ENCODE peak calls at places on chromosomes 3 and 15, in five cellular contexts. One of them, this sample, is unnamed. For H3K4me1 and H3K9me3, the result is how much of the 10 kb centered on the place peaks cover.

GRCh38 chr3:64188810-64189560 is 36.3 kb downstream of the PRICKLE2 start:
- DNase-seq in naive thymus-derived CD4-positive, alpha-beta T cell: no peak
- DNase-seq in pancreas: no peak
- DNase-seq in vagina: no peak
- DNase-seq in effector memory CD4-positive, alpha-beta T cell: no peak
- DNase-seq in this sample: no peak

GRCh38 chr15:82890338-82891024 is 62.0 kb downstream of the HOMER2 start:
- DNase-seq in naive thymus-derived CD4-positive, alpha-beta T cell: no peak
- DNase-seq in vagina: no peak
- DNase-seq in effector memory CD4-positive, alpha-beta T cell: no peak
- DNase-seq in pancreas: no peak
- DNase-seq in this sample: no peak

GRCh38 chr15:60110909-60111308 is 106.8 kb downstream of the FOXB1 start:
- DNase-seq in naive thymus-derived CD4-positive, alpha-beta T cell: no peak
- DNase-seq in vagina: no peak
- DNase-seq in pancreas: no peak
- DNase-seq in effector memory CD4-positive, alpha-beta T cell: no peak
- DNase-seq in this sample: no peak

GRCh38 chr3:169659096-169659521 is 4.4 kb downstream of the MECOM start:
- DNase-seq in pancreas: peak
- DNase-seq in vagina: no peak
- DNase-seq in naive thymus-derived CD4-positive, alpha-beta T cell: no peak
- DNase-seq in effector memory CD4-positive, alpha-beta T cell: no peak
- DNase-seq in this sample: no peak

GRCh38 chr15:22978691-22979068 is 1.5 kb downstream of the CYFIP1 start:
- DNase-seq in effector memory CD4-positive, alpha-beta T cell: no peak
- DNase-seq in vagina: no peak
- DNase-seq in naive thymus-derived CD4-positive, alpha-beta T cell: no peak
- DNase-seq in pancreas: no peak
- DNase-seq in this sample: no peak

GRCh38 chr3:113912551-113913246 is 35.1 kb upstream of the ZDHHC23 start:
- DNase-seq in vagina: no peak
- DNase-seq in pancreas: no peak
- DNase-seq in naive thymus-derived CD4-positive, alpha-beta T cell: peak
- DNase-seq in effector memory CD4-positive, alpha-beta T cell: peak
- DNase-seq in this sample: peak

GRCh38 chr3:48891606-48892005 is 7.1 kb downstream of the SLC25A20 start:
- DNase-seq in vagina: no peak
- DNase-seq in effector memory CD4-positive, alpha-beta T cell: no peak
- DNase-seq in naive thymus-derived CD4-positive, alpha-beta T cell: no peak
- DNase-seq in pancreas: no peak
- DNase-seq in this sample: no peak

GRCh38 chr3:196323723-196324122 is 5.7 kb upstream of the DYNLT2B start:
- DNase-seq in effector memory CD4-positive, alpha-beta T cell: no peak
- DNase-seq in vagina: no peak
- DNase-seq in naive thymus-derived CD4-positive, alpha-beta T cell: no peak
- DNase-seq in pancreas: no peak
- DNase-seq in this sample: no peak

GRCh38 chr3:120678331-120678845 is 3.7 kb downstream of the HGD start:
- DNase-seq in vagina: no peak
- DNase-seq in naive thymus-derived CD4-positive, alpha-beta T cell: no peak
- DNase-seq in pancreas: no peak
- DNase-seq in effector memory CD4-positive, alpha-beta T cell: no peak
- DNase-seq in this sample: no peak

GRCh38 chr3:147507638-147508286 is 98.6 kb downstream of the ZIC1 start:
- DNase-seq in vagina: no peak
- DNase-seq in effector memory CD4-positive, alpha-beta T cell: no peak
- DNase-seq in naive thymus-derived CD4-positive, alpha-beta T cell: no peak
- DNase-seq in pancreas: no peak
- DNase-seq in this sample: no peak

GRCh38 chr3:125003369-125003853 is 52.4 kb downstream of the HEG1 start:
- DNase-seq in naive thymus-derived CD4-positive, alpha-beta T cell: no peak
- DNase-seq in vagina: no peak
- DNase-seq in effector memory CD4-positive, alpha-beta T cell: no peak
- DNase-seq in pancreas: no peak
- DNase-seq in this sample: no peak

GRCh38 chr3:149377408-149378111 is at the start of gene TM4SF1:
- DNase-seq in naive thymus-derived CD4-positive, alpha-beta T cell: no peak
- DNase-seq in vagina: no peak
- DNase-seq in effector memory CD4-positive, alpha-beta T cell: no peak
- DNase-seq in pancreas: no peak
- DNase-seq in this sample: no peak

GRCh38 chr15:45333550-45333949 is 44.8 kb downstream of the GATM start:
- DNase-seq in naive thymus-derived CD4-positive, alpha-beta T cell: no peak
- DNase-seq in pancreas: no peak
- DNase-seq in effector memory CD4-positive, alpha-beta T cell: no peak
- DNase-seq in vagina: no peak
- DNase-seq in this sample: no peak

GRCh38 chr15:101123222-101123910 is 128.5 kb downstream of the CHSY1 start:
- DNase-seq in pancreas: peak
- DNase-seq in vagina: no peak
- DNase-seq in effector memory CD4-positive, alpha-beta T cell: no peak
- DNase-seq in naive thymus-derived CD4-positive, alpha-beta T cell: no peak
- DNase-seq in this sample: no peak

GRCh38 chr3:55185380-55185779 is 257.5 kb upstream of the LRTM1 start:
- DNase-seq in effector memory CD4-positive, alpha-beta T cell: no peak
- DNase-seq in naive thymus-derived CD4-positive, alpha-beta T cell: no peak
- DNase-seq in vagina: no peak
- DNase-seq in pancreas: no peak
- DNase-seq in this sample: no peak

GRCh38 chr3:104582092-104582491 is 784.6 kb upstream of the ALCAM start:
- DNase-seq in effector memory CD4-positive, alpha-beta T cell: no peak
- DNase-seq in pancreas: no peak
- DNase-seq in vagina: no peak
- DNase-seq in naive thymus-derived CD4-positive, alpha-beta T cell: no peak
- DNase-seq in this sample: no peak

GRCh38 chr15:95169701-95170459 is 938.5 kb downstream of the MCTP2 start:
- DNase-seq in effector memory CD4-positive, alpha-beta T cell: no peak
- DNase-seq in vagina: no peak
- DNase-seq in naive thymus-derived CD4-positive, alpha-beta T cell: no peak
- DNase-seq in pancreas: no peak
- DNase-seq in this sample: no peak

GRCh38 chr3:185583925-185584324 is 2.2 kb upstream of the SENP2 start:
- DNase-seq in pancreas: no peak
- DNase-seq in vagina: no peak
- DNase-seq in effector memory CD4-positive, alpha-beta T cell: no peak
- DNase-seq in naive thymus-derived CD4-positive, alpha-beta T cell: no peak
- DNase-seq in this sample: no peak

GRCh38 chr3:49158108-49158709 is 7.9 kb downstream of the CCDC71 start:
- DNase-seq in effector memory CD4-positive, alpha-beta T cell: peak
- DNase-seq in vagina: no peak
- DNase-seq in pancreas: no peak
- DNase-seq in naive thymus-derived CD4-positive, alpha-beta T cell: peak
- DNase-seq in this sample: peak

GRCh38 chr3:72738752-72739520 is 109.3 kb downstream of the SHQ1 start:
- DNase-seq in naive thymus-derived CD4-positive, alpha-beta T cell: peak
- DNase-seq in pancreas: peak
- DNase-seq in effector memory CD4-positive, alpha-beta T cell: peak
- DNase-seq in vagina: no peak
- DNase-seq in this sample: peak
- H3K4me3 ChIP-seq in naive thymus-derived CD4-positive, alpha-beta T cell: peak
- H3K4me3 ChIP-seq in pancreas: peak
- H3K4me3 ChIP-seq in effector memory CD4-positive, alpha-beta T cell: peak
- H3K4me3 ChIP-seq in vagina: peak
- H3K4me3 ChIP-seq in this sample: peak

DNA sequence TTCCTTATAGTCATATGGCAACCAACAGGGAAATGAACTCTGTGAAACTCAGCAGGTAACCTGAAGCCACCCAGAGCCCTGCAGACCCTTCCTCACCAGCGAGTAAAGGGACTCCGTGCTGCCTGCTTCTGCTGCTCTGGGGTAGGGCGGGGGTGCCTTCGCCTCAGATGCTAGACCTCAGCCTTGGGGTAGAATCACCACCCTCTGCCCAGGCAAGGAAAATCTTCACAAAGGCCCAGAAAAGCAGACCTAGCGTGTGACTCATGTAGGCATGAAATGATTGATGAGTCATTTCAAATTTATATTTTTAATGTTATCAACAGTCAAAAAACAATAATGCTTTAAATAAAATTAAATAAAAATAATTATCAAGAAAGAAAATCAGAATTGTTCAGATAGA is 6.6 kb downstream of the STIMATE start:
- DNase-seq in pancreas: no peak
- DNase-seq in vagina: peak
- DNase-seq in naive thymus-derived CD4-positive, alpha-beta T cell: no peak
- DNase-seq in effector memory CD4-positive, alpha-beta T cell: no peak
- DNase-seq in this sample: no peak
- H3K4me1 ChIP-seq in pancreas: under half
- H3K4me1 ChIP-seq in vagina: half or more
- H3K4me1 ChIP-seq in naive thymus-derived CD4-positive, alpha-beta T cell: under half
- H3K4me1 ChIP-seq in effector memory CD4-positive, alpha-beta T cell: under half
- H3K4me1 ChIP-seq in this sample: under half

DNA sequence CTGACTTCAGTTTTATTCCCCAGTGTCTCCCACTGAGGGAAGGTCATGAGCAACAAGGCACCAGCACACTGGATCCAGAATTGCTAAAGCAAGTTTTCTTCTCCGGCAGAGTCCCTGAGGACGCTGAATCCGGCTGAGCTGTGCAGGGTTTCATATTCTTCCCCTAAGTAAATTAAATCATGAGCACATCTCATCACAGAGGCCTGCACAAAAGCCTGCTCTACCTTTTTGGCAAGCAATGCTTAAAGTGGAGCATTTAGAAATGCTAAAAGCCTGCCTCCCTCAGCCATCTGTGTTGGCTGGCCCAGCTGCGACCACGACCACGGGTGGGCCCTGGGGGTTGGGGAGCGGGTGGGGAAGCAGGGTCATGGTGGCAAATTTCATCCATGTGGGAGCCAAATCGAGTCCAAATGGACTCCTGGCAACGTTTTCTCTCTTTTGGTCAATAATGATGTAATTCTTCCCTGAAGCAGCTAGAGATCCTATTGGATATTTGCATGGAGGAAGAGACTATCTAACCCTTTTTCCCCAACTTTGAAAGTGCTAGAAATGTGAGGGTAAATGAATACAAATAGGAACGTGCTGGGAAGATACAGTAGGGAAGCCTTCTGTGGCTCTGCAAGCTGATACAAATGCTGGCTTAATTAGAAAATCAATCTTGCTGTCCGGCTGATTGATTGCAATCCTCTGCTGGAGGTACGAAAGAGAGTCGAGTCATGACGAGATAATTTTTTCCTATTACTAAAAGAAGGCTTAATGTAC is 532.8 kb upstream of the TBL1XR1 start:
- DNase-seq in vagina: no peak
- DNase-seq in pancreas: no peak
- DNase-seq in effector memory CD4-positive, alpha-beta T cell: no peak
- DNase-seq in naive thymus-derived CD4-positive, alpha-beta T cell: no peak
- DNase-seq in this sample: no peak
- H3K9me3 ChIP-seq in vagina: under half
- H3K9me3 ChIP-seq in pancreas: under half
- H3K9me3 ChIP-seq in effector memory CD4-positive, alpha-beta T cell: under half
- H3K9me3 ChIP-seq in naive thymus-derived CD4-positive, alpha-beta T cell: under half
- H3K9me3 ChIP-seq in this sample: under half

DNA sequence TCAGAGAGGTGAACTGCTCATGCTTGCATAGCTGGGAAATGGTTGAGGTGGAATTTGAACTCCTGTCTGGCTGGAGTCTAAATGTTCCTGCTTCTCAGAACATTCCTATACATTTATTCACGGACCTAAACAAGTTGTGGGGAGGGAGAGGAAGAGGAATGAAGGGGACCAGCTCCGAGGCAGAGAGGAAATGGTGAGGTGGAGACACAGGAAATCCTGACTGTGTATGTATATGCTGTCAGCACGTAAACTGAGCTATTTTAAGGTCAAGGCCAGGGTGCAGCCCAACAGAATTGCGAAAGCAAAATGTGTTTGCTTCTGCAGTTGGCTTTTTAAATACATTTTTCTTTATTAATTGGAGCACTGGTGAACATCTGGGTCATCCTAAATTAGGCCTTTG is 74.1 kb upstream of the POMGNT2 start:
- DNase-seq in naive thymus-derived CD4-positive, alpha-beta T cell: peak
- DNase-seq in pancreas: no peak
- DNase-seq in vagina: peak
- DNase-seq in effector memory CD4-positive, alpha-beta T cell: no peak
- DNase-seq in this sample: peak
- H3K4me3 ChIP-seq in naive thymus-derived CD4-positive, alpha-beta T cell: peak
- H3K4me3 ChIP-seq in pancreas: no peak
- H3K4me3 ChIP-seq in vagina: no peak
- H3K4me3 ChIP-seq in effector memory CD4-positive, alpha-beta T cell: peak
- H3K4me3 ChIP-seq in this sample: peak

DNA sequence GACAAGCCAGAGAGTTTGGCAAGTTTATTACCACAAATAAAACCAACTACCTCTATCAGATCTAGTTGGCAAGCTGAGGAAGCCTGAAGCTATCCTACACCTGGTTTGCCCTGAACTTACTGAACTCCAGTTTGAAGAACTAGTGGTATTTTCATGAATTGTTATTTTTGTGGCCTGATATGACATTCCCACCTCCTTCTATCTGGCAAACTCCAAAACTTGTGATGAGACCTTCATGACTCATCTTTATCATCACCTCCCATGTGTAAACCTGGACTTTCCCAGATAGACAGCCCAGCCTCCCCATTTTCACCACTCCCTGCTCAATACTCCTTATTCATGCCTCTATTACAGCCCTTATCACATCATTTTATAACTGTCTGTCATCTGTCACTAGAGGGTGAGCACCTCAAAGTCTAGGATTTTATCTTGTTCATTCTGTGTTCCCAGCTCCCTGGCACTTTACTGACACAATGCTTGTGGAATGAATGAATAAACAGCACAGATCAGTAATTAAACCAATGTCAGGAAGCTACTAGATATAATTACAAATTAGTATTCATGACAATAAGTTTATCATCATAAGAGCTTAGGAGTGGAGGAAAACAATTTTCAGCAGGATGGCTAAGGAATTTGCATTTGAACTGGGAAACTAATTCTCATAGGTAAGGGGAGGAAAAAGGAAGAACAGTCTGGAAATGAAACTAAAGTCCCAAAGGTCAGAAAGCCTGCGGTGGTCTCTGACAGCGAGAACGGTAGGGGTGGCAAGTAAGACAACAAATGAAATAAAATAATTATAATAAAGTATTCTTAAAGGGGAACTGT is 13.2 kb upstream of the TRANK1 start:
- DNase-seq in effector memory CD4-positive, alpha-beta T cell: no peak
- DNase-seq in vagina: no peak
- DNase-seq in pancreas: no peak
- DNase-seq in naive thymus-derived CD4-positive, alpha-beta T cell: no peak
- DNase-seq in this sample: no peak
- H3K4me1 ChIP-seq in effector memory CD4-positive, alpha-beta T cell: under half
- H3K4me1 ChIP-seq in vagina: under half
- H3K4me1 ChIP-seq in pancreas: under half
- H3K4me1 ChIP-seq in naive thymus-derived CD4-positive, alpha-beta T cell: under half
- H3K4me1 ChIP-seq in this sample: under half

DNA sequence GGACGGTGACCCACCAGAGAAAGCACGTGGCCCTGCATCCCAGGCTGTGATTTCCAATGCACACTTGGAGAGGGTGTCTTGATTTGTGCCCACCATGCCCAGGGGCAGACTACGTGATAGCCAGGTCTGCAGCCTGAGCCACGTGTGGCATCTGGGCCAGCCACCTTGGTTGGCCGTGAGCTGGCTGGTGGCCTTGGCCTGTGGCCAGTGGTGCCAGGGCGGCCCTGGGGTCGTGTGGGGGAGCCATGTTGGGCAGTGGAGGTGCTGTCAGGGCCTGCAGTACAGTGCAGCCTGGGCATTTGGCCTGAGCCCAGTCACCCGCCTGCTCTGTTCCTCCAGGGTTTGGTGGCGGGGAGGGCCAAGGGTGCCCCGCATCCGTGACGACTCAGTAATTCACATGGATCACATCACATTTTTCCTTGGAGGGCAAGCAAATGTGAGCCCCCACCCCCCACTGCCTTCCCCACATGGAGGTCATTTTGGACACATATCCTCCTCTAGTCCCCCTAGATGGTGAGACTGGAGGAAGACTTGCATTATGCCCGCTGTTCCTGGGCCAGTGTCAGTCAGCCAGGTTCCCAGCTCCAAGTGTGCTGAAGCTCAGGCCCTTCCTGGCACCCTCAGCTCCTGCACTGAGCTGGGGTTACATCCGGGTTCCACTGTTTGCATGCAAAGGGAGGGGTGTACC is 201.4 kb downstream of the UBE3A start:
- DNase-seq in vagina: no peak
- DNase-seq in effector memory CD4-positive, alpha-beta T cell: no peak
- DNase-seq in pancreas: peak
- DNase-seq in naive thymus-derived CD4-positive, alpha-beta T cell: no peak
- DNase-seq in this sample: no peak
- H3K9me3 ChIP-seq in vagina: under half
- H3K9me3 ChIP-seq in effector memory CD4-positive, alpha-beta T cell: under half
- H3K9me3 ChIP-seq in pancreas: under half
- H3K9me3 ChIP-seq in naive thymus-derived CD4-positive, alpha-beta T cell: under half
- H3K9me3 ChIP-seq in this sample: under half